ENCODE peak calls at places on chromosomes 5 and 9, in five cellular contexts. M is AG10803, K is body of pancreas, Z is SK-N-SH, D is GM12865. P is an unnamed sample.

GRCh38 chr9:37953775-37954437 is 50.0 kb upstream of the SLC25A51 start:
- DNase-seq in M (peak; percentile 91), K (peak; percentile 48), Z (no peak), D (peak; percentile 91), P (no peak)

GRCh38 chr5:132259061-132259851 is 1.8 kb downstream of the PDLIM4 start:
- DNase-seq in M (peak; percentile 93), K (peak; percentile 48), Z (peak; percentile 87), D (no peak), P (no peak)

GRCh38 chr9:93132946-93133640 is 958 bp downstream of the NINJ1 start:
- DNase-seq in M (no peak), K (no peak), Z (no peak), D (no peak), P (no peak)

GRCh38 chr9:108049026-108049591 is 559.5 kb upstream of the KLF4 start:
- DNase-seq in M (peak; percentile 95), K (no peak), Z (no peak), D (no peak), P (no peak)

GRCh38 chr9:68454579-68455334 is 85.9 kb downstream of the TMEM252 start:
- DNase-seq in M (no peak), K (no peak), Z (no peak), D (no peak), P (no peak)

GRCh38 chr5:143244000-143244736 is 159.3 kb downstream of the NR3C1 start:
- DNase-seq in M (peak; percentile 99), K (peak; percentile 62), Z (no peak), D (no peak), P (no peak)

GRCh38 chr9:76996700-76997099 is 22.8 kb upstream of the FOXB2 start:
- DNase-seq in M (peak; percentile 34), K (peak; percentile 17), Z (peak; percentile 31), D (peak; percentile 44), P (no peak)

GRCh38 chr9:137461663-137462395 is 2.7 kb upstream of the NSMF start:
- DNase-seq in M (peak; percentile 22), K (peak; percentile 52), Z (no peak), D (peak; percentile 90), P (peak; percentile 86)

GRCh38 chr5:65482280-65482726 is 583 bp upstream of the ADAMTS6 start:
- DNase-seq in M (peak; percentile 65), K (no peak), Z (peak; percentile 19), D (peak; percentile 7), P (no peak)

GRCh38 chr5:143002459-143003327 is 232.5 kb downstream of the ARHGAP26 start:
- DNase-seq in M (peak; percentile 96), K (peak; percentile 59), Z (no peak), D (peak; percentile 96), P (peak; percentile 86)

GRCh38 chr5:122937914-122938313 is 92.5 kb downstream of the SNX24 start:
- DNase-seq in M (no peak), K (peak; percentile 56), Z (no peak), D (no peak), P (no peak)

GRCh38 chr5:26761040-26761439 is 277.3 kb downstream of the CDH9 start:
- DNase-seq in M (no peak), K (no peak), Z (no peak), D (no peak), P (no peak)

GRCh38 chr9:78218890-78219289 is 17.0 kb upstream of the CEP78 start:
- DNase-seq in M (no peak), K (no peak), Z (no peak), D (no peak), P (no peak)

GRCh38 chr5:130277522-130277921 is 373.3 kb downstream of the CHSY3 start:
- DNase-seq in M (no peak), K (no peak), Z (no peak), D (no peak), P (no peak)

GRCh38 chr5:120817044-120817985 is 353.2 kb downstream of the PRR16 start:
- DNase-seq in M (peak; percentile 17), K (no peak), Z (peak; percentile 2), D (peak; percentile 5), P (peak; percentile 44)

GRCh38 chr9:131012023-131012334 is 3.0 kb downstream of the LAMC3 start:
- DNase-seq in M (no peak), K (no peak), Z (no peak), D (no peak), P (no peak)

GRCh38 chr5:105134328-105134727 is 1571.7 kb upstream of the NUDT12 start:
- DNase-seq in M (no peak), K (no peak), Z (no peak), D (no peak), P (no peak)

GRCh38 chr9:89527084-89527483 is 29.2 kb upstream of the SEMA4D start:
- DNase-seq in M (no peak), K (peak; percentile 71), Z (no peak), D (no peak), P (no peak)

GRCh38 chr5:114360362-114360761 is 1.5 kb upstream of the KCNN2 start:
- DNase-seq in M (no peak), K (no peak), Z (no peak), D (no peak), P (no peak)

GRCh38 chr5:140260089-140260656 is 42.7 kb downstream of the PFDN1 start:
- DNase-seq in M (no peak), K (no peak), Z (no peak), D (no peak), P (no peak)

GRCh38 chr5:9516591-9516990 is 29.3 kb downstream of the SEMA5A start:
- DNase-seq in M (peak; percentile 18), K (no peak), Z (no peak), D (no peak), P (no peak)
- TF ChIP-seq CTCF in M (no peak), K (no peak), Z (no peak), D (no peak), P (no peak)

DNA sequence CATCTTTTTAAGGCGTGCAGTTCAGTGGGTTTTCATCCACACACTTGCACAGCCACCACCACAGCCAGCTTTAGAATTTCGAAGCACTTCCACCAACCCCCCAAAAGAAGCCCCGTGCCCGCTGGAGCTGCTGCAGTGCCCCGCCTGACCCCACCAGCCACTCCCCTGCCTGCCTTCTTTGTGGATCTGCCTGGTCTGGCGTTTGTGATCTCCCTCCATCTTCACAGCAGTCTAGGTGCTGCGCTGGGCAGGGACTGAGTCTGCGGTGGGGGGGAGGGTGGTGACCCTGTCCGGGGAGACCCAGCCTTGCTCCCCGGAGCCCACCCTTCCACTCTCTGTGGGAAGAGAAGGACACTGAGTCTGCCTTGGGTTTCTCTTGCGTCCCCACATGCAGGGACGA is 40.8 kb downstream of the RXRA start:
- DNase-seq in M (no peak), K (no peak), Z (peak; percentile 64), D (no peak), P (no peak)
- TF ChIP-seq CTCF in M (no peak), K (no peak), Z (no peak), D (no peak), P (no peak)

DNA sequence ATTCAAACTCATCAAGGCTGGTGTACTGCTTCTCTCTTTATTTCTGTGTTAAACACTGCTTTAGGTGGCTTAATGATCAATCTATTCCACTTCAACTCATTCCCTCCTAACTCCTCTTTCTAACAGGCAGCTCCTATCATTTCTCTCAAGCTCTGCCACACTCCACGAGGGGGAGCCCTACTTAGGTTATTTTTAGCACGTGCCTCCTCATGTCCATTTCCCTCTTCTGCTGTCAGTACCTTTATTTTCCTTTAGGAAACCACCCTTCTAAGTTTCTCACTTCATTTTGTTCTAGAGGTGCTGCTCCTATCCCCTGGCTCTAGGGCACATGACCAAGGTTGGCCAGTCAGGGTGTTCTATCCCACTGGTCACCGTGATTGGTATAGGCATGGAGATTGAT is 6.7 kb upstream of the BRINP1 start:
- DNase-seq in M (peak; percentile 29), K (no peak), Z (peak; percentile 32), D (peak; percentile 27), P (peak; percentile 7)
- TF ChIP-seq CTCF in M (peak; percentile 54), K (peak; percentile 11), Z (peak; percentile 63), D (peak; percentile 27), P (peak; percentile 20)

GRCh38 chr5:115842089-115842881 is 550 bp downstream of the AP3S1 start:
- DNase-seq in M (peak; percentile 44), K (peak; percentile 71), Z (peak; percentile 90), D (peak; percentile 54), P (peak; percentile 37)
- TF ChIP-seq CTCF in M (peak; percentile 11), K (no peak), Z (peak; percentile 41), D (no peak), P (peak; percentile 26)

GRCh38 chr9:27168496-27168895 is 59.5 kb downstream of the TEK start:
- DNase-seq in M (no peak), K (no peak), Z (no peak), D (no peak), P (no peak)

GRCh38 chr9:27165067-27165466 is 56.0 kb downstream of the TEK start:
- DNase-seq in M (no peak), K (no peak), Z (no peak), D (no peak), P (no peak)

GRCh38 chr9:27162045-27162444 is 53.0 kb downstream of the TEK start:
- DNase-seq in M (peak; percentile 73), K (no peak), Z (no peak), D (no peak), P (no peak)

GRCh38 chr9:27168951-27169350 is 59.9 kb downstream of the TEK start:
- DNase-seq in M (no peak), K (no peak), Z (no peak), D (no peak), P (no peak)

DNA sequence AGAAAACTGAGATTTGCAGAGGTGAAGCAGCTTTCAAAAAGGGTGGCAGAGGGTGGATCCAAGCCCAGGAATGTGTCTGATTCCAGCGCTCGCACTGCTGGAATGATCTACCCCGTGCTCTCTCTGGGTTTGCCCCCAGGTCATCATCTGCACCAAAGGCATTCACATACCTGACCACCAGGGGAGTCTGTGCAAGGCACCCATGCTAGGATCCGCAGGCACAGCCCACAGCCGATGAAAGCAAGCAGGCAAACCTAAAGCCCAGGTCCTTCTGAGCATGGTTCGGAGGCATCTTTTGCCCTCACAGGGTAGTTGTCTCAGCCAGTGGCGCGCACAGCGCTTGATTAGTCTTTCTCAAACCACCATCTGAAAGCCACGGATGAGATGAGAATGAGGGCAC is 56.6 kb downstream of the TEK start:
- DNase-seq in M (no peak), K (no peak), Z (no peak), D (no peak), P (no peak)
- TF ChIP-seq CTCF in M (no peak), K (no peak), Z (peak; percentile 17), D (no peak), P (no peak)

GRCh38 chr5:37554938-37555337 is 175.8 kb downstream of the WDR70 start:
- DNase-seq in M (no peak), K (no peak), Z (peak; percentile 14), D (peak; percentile 9), P (no peak)
- TF ChIP-seq CTCF in M (peak; percentile 38), K (no peak), Z (peak; percentile 45), D (peak; percentile 18), P (peak; percentile 65)